ENCODE peak calls at places on chromosomes 2 and 18, in nine cellular contexts. H, Z, L, K, V, W, F, Y and C are unnamed samples. For H3K36me3, H3K9me3 and H3K4me1, the result is how much of the 10 kb centered on the place peaks cover.

GRCh38 chr18:40534748-40535147 is 1420.3 kb upstream of the PIK3C3 start:
- DNase-seq in F (no peak), H (no peak), Z (no peak), Y (no peak), W (no peak), V (no peak), L (no peak), K (no peak), C (no peak)

GRCh38 chr2:238916176-238916874 is 68.4 kb downstream of the TWIST2 start:
- DNase-seq in K (no peak), H (no peak), F (no peak), Z (no peak), W (no peak), Y (peak), L (peak), V (no peak), C (no peak)

GRCh38 chr2:190435031-190435677 is 27.0 kb downstream of the MFSD6 start:
- DNase-seq in Y (no peak), W (no peak), Z (no peak), F (no peak), K (no peak), V (no peak), H (no peak), L (no peak), C (no peak)

GRCh38 chr2:232300894-232301387 is 77.6 kb upstream of the ALPP start:
- DNase-seq in Y (no peak), L (no peak), V (no peak), W (no peak), H (no peak), K (no peak), F (no peak), Z (no peak), C (no peak)

GRCh38 chr2:120833127-120833675 is 97.5 kb downstream of the GLI2 start:
- DNase-seq in W (no peak), H (no peak), L (peak), F (no peak), V (no peak), Y (peak), Z (peak), K (no peak), C (no peak)

GRCh38 chr18:50523165-50523564 is 36.7 kb upstream of the MAPK4 start:
- DNase-seq in F (no peak), H (no peak), L (no peak), W (no peak), Y (no peak), V (no peak), Z (no peak), K (peak), C (no peak)

GRCh38 chr2:45823723-45824206 is 172.3 kb downstream of the PRKCE start:
- DNase-seq in F (no peak), K (peak), H (no peak), V (peak), L (peak), Y (no peak), W (peak), Z (peak), C (no peak)

GRCh38 chr2:235595420-235596010 is 101.7 kb downstream of the AGAP1 start:
- DNase-seq in W (peak), Y (peak), Z (no peak), F (peak), H (peak), K (peak), V (peak), L (peak), C (peak)

GRCh38 chr2:2590796-2591541 is 259.9 kb upstream of the MYT1L start:
- DNase-seq in K (no peak), L (no peak), W (no peak), Y (no peak), V (no peak), F (no peak), Z (no peak), H (no peak), C (no peak)

GRCh38 chr2:216942465-216942864 is 82.6 kb upstream of the TNP1 start:
- DNase-seq in F (no peak), W (no peak), L (no peak), Z (no peak), H (no peak), Y (no peak), V (no peak), K (no peak), C (no peak)

GRCh38 chr2:173076557-173077345 is 1.1 kb downstream of the MAP3K20 start:
- DNase-seq in L (peak), K (peak), V (peak), F (no peak), Z (peak), H (no peak), Y (peak), W (no peak), C (no peak)

GRCh38 chr18:31555971-31556747 is 35.5 kb upstream of the TTR start:
- DNase-seq in Y (no peak), Z (no peak), F (peak), V (peak), W (no peak), H (no peak), L (no peak), K (peak), C (peak)

GRCh38 chr18:65620076-65620696 is 130.6 kb upstream of the CDH7 start:
- DNase-seq in W (no peak), V (no peak), F (no peak), Z (no peak), Y (no peak), H (no peak), L (no peak), K (no peak), C (no peak)

GRCh38 chr18:10495936-10496335 is 29.9 kb upstream of the NAPG start:
- DNase-seq in L (no peak), Z (no peak), Y (no peak), V (no peak), H (no peak), F (no peak), K (no peak), W (no peak), C (no peak)

GRCh38 chr2:113896791-113897190 is 6.9 kb downstream of the ACTR3 start:
- DNase-seq in H (no peak), Z (no peak), W (no peak), V (no peak), F (no peak), L (no peak), Y (no peak), K (no peak), C (no peak)

GRCh38 chr2:237471457-237472186 is 15.4 kb upstream of the MLPH start:
- DNase-seq in L (no peak), Z (peak), Y (peak), H (no peak), W (peak), K (peak), F (no peak), V (peak), C (no peak)

GRCh38 chr18:2589345-2590060 is 18.1 kb downstream of the NDC80 start:
- DNase-seq in F (no peak), K (no peak), Y (no peak), H (no peak), Z (no peak), L (no peak), V (no peak), W (no peak), C (no peak)

GRCh38 chr2:132881540-132881939 is 211.5 kb upstream of the LYPD1 start:
- DNase-seq in V (no peak), H (no peak), Z (no peak), F (no peak), L (no peak), K (no peak), W (no peak), Y (no peak), C (no peak)

GRCh38 chr2:240400319-240401161 is 34.9 kb upstream of the GPC1 start:
- DNase-seq in W (peak), V (peak), K (no peak), L (peak), Y (peak), Z (peak), H (no peak), F (no peak), C (no peak)

GRCh38 chr2:155310589-155310988 is 612.1 kb downstream of the KCNJ3 start:
- DNase-seq in V (no peak), H (no peak), Z (no peak), K (peak), L (no peak), W (no peak), Y (no peak), F (peak), C (peak)

GRCh38 chr2:129847043-129847442 is 132.4 kb upstream of the RAB6C start:
- DNase-seq in Y (no peak), F (no peak), H (no peak), K (no peak), L (no peak), Z (no peak), V (no peak), W (no peak), C (no peak)

GRCh38 chr18:13302611-13303267 is 84.2 kb downstream of the LDLRAD4 start:
- DNase-seq in W (no peak), F (no peak), K (no peak), L (no peak), Y (no peak), Z (no peak), H (no peak), V (no peak), C (no peak)

GRCh38 chr18:42784612-42785011 is 330.9 kb downstream of the RIT2 start:
- DNase-seq in K (no peak), H (no peak), Z (no peak), F (no peak), W (no peak), L (no peak), Y (no peak), V (no peak), C (no peak)

GRCh38 chr2:231679906-231680283 is 28.4 kb upstream of the PTMA start:
- DNase-seq in F (no peak), Z (no peak), V (no peak), L (no peak), W (no peak), K (peak), H (no peak), Y (peak), C (no peak)

GRCh38 chr2:172674034-172674967 is 61.3 kb upstream of the RAPGEF4 start:
- DNase-seq in H (no peak), Z (peak), Y (peak), V (peak), L (peak), F (no peak), W (peak), K (peak), C (peak)

GRCh38 chr2:70936979-70937811 is 1.5 kb downstream of the ATP6V1B1 start:
- DNase-seq in H (no peak), L (peak), V (no peak), F (no peak), Y (peak), Z (no peak), K (peak), W (no peak), C (no peak)

GRCh38 chr2:99662761-99663341 is 173.0 kb upstream of the REV1 start:
- DNase-seq in V (peak), K (no peak), Y (peak), H (no peak), Z (no peak), W (peak), L (peak), F (no peak), C (no peak)

GRCh38 chr2:216081487-216082387 is at the start of the genes PECR and TMEM169:
- DNase-seq in V (peak), L (peak), F (no peak), K (peak), W (peak), Z (peak), H (peak), Y (peak), C (peak)

GRCh38 chr18:34595673-34596072 is 114.4 kb upstream of the DTNA start:
- DNase-seq in H (no peak), L (no peak), W (peak), Z (no peak), F (no peak), Y (peak), K (peak), V (no peak), C (peak)

GRCh38 chr18:8937112-8937641 is 165.3 kb upstream of the NDUFV2 start:
- DNase-seq in F (no peak), W (no peak), V (no peak), Y (peak), Z (no peak), H (no peak), K (no peak), L (no peak), C (no peak)

GRCh38 chr2:163347982-163348842 is 387.6 kb downstream of the FIGN start:
- DNase-seq in W (peak), F (peak), Y (peak), Z (peak), K (peak), H (no peak), V (peak), L (peak), C (peak)

GRCh38 chr2:197159681-197160211 is 150.8 kb downstream of the ANKRD44 start:
- DNase-seq in F (peak), Y (peak), W (no peak), V (no peak), K (no peak), Z (no peak), H (peak), L (no peak), C (no peak)

GRCh38 chr18:57811477-57812125 is 8.5 kb upstream of the ATP8B1 start:
- DNase-seq in L (no peak), F (no peak), V (no peak), W (no peak), K (no peak), Z (no peak), Y (no peak), H (no peak), C (no peak)

GRCh38 chr2:78686754-78687153 is 338.7 kb upstream of the REG3G start:
- DNase-seq in F (no peak), V (no peak), K (no peak), W (no peak), Z (no peak), H (no peak), Y (no peak), L (no peak), C (no peak)

GRCh38 chr2:61396005-61396404 is 74.9 kb downstream of the USP34 start:
- DNase-seq in K (no peak), Y (no peak), W (no peak), F (no peak), Z (no peak), L (no peak), V (no peak), H (no peak), C (no peak)

GRCh38 chr18:62436636-62437519 is 85.9 kb upstream of the ZCCHC2 start:
- DNase-seq in W (peak), V (peak), K (no peak), Y (peak), L (peak), H (no peak), F (no peak), Z (peak), C (no peak)

GRCh38 chr2:45177870-45178269 is 168.6 kb upstream of the SIX2 start:
- DNase-seq in V (no peak), L (no peak), Y (peak), K (no peak), W (no peak), H (no peak), F (no peak), Z (no peak), C (no peak)

GRCh38 chr2:44107974-44108373 is 60.7 kb upstream of the PPM1B start:
- DNase-seq in H (no peak), L (no peak), W (no peak), K (no peak), Z (no peak), Y (no peak), V (no peak), F (no peak), C (no peak)

GRCh38 chr2:130842770-130843169 is 6.1 kb downstream of the ARHGEF4 start:
- DNase-seq in F (no peak), L (no peak), Z (no peak), H (no peak), K (peak), Y (no peak), W (no peak), V (no peak), C (no peak)

GRCh38 chr18:13374468-13375301 is 156.1 kb downstream of the LDLRAD4 start:
- DNase-seq in K (no peak), Y (peak), H (no peak), W (no peak), V (no peak), L (no peak), F (no peak), Z (no peak), C (no peak)

GRCh38 chr2:135974036-135974435 is 11.4 kb downstream of the DARS1 start:
- DNase-seq in L (no peak), Y (no peak), K (no peak), H (no peak), Z (no peak), F (no peak), V (no peak), W (no peak), C (no peak)
- H3K36me3 ChIP-seq in L (under half), Y (under half), K (under half), H (under half), Z (under half), F (under half), V (under half), W (under half), C (under half)

DNA sequence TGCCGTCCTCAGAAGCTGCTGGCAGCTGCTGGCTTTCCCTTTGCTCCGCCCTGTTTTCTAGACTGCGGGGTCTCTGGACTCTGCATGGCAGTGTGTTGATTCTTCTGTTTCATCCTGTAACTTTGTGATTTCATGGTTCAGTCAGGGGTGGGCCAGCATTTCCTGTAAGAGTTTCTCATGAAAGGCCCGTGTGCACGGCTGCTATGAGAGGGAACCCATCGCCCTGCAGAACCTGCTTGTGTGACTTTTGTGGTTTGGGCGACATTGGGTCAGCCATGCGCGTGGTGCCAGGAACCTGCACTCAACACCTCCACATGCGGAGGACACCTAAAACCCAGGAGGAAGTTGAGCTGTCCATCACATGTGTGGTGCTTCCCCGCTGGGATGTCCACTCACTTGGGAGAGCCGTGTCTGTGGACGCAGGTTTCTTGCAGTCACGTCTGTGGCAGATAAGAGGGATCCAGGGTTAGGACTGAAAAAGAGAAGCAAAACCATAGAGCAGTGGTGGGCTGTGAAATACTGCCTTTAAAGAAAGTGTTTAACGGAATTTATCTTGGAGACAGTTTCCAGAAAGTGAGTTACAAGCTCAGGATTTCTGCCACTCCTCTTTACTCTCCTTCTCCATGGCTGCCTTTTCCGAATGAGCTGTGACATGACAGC is 167.3 kb upstream of the ALKAL2 start:
- DNase-seq in V (no peak), L (no peak), W (no peak), Z (no peak), H (no peak), Y (no peak), F (no peak), K (no peak), C (no peak)
- H3K9me3 ChIP-seq in V (under half), L (under half), W (under half), Z (under half), H (under half), Y (under half), F (under half), K (under half), C (under half)

GRCh38 chr2:218887079-218887478 is 6.4 kb downstream of the WNT10A start:
- DNase-seq in H (no peak), W (no peak), L (no peak), K (no peak), V (no peak), Z (no peak), F (no peak), Y (peak), C (no peak)
- H3K4me1 ChIP-seq in H (under half), W (under half), L (under half), K (under half), V (under half), Z (under half), F (under half), Y (under half), C (under half)

DNA sequence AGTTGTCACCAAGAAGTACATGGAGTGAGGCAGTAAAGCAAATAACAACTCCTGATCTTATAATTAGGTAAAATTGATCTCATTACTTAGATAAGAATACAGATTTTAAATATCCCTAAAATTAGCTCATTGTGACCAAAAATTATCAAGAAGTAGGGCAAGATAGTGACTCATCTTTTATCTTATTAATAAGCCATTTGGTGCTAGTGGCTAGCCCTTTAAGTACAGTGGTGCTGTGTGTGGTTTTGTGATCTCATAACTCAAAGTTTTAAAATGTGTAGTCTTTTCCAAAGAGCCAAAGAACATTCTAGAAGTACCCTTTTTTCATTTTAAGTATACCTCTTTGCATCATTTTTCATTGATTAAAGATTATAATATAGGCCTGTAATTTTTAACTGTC is 569.4 kb upstream of the SETBP1 start:
- DNase-seq in W (no peak), Z (no peak), Y (no peak), L (no peak), H (no peak), K (no peak), V (no peak), F (no peak), C (no peak)
- H3K36me3 ChIP-seq in W (under half), Z (under half), Y (under half), L (under half), H (under half), K (under half), V (under half), F (under half), C (under half)

DNA sequence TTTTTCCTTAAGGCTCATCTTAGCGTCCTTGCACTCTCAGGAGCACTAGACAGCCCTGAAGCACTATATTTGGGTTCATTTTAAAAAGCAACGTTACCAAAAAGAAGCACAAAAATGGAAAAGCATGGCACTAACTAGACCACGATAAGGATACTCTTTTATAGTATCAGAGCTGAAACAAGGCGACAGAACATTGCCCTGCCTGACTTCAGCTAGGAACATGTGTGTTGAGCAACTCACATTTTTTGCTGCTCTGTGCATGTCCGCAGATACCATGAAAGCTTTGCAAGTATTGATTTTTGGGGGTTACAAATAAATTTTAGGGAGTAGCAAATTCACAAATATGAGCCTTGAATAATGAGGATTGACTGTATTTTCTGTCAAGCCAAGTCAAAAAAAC is 332.0 kb downstream of the PTPRM start:
- DNase-seq in V (no peak), H (no peak), F (no peak), L (no peak), Y (no peak), Z (no peak), W (no peak), K (no peak), C (no peak)
- H3K9me3 ChIP-seq in V (under half), H (under half), F (under half), L (under half), Y (under half), Z (under half), W (under half), K (under half), C (under half)

DNA sequence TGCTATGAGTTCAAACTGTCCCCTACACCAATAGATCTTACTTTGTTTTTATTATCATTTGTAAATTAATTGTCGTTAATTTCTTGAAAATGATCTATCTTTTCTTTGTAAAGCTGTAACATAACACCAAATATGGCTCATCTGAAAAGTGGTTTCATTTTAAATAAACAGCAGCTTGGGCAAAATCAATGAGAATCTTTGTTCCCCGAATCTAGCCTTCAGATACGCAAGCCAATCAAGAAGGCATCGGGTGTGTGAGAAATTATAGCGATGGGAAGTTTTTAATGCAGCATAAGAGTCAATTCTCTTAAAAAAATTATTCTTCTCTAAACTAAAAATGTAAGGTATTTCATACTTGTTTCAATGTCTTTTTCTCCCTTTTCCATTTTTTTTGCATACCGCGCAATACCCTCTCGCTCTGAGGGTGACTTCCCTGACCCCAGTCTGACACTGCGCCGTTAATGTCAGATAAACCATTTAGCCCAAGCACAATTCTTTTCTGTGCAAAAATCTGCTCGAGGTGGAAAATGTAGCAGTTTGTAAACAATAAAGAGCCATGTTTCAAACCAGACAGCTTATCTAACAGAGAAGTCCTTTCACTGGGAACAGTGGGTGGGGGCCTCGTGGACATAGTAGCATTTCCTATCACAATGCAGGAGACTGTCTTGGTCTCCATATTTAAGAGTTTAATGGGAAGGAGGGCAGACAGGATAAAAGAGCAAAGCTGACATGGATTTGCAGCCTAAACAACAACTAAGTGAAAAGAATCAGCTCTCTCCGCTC is 129.3 kb downstream of the TCF4 start:
- DNase-seq in L (no peak), K (peak), Z (no peak), V (no peak), Y (no peak), W (no peak), H (no peak), F (no peak), C (no peak)
- H3K4me1 ChIP-seq in L (under half), K (under half), Z (under half), V (under half), Y (under half), W (under half), H (under half), F (under half), C (under half)